ENCODE peak calls at places on chromosomes 7 and 10, in eight cellular contexts. T is osteocyte, S is RWPE1, L is vagina, Z is astrocyte of the spinal cord, M is cardiac fibroblast, V is endothelial cell, P is neural progenitor cell. J is an unnamed sample.

GRCh38 chr7:106865130-106866115 is at the start of gene PIK3CG:
- DNase-seq in V (no peak), S (no peak), M (no peak), P (no peak), L (no peak), T (no peak), Z (no peak), J (no peak)

GRCh38 chr10:30435068-30435422 is 1.1 kb downstream of the MAP3K8 start:
- DNase-seq in L (no peak), T (peak; percentile 59), V (no peak), S (no peak), M (peak; percentile 65), Z (no peak), P (peak; percentile 37), J (no peak)

GRCh38 chr10:102744374-102745051 is 765 bp downstream of the WBP1L start:
- DNase-seq in T (no peak), V (no peak), Z (peak; percentile 20), M (peak; percentile 37), P (no peak), S (no peak), L (no peak), J (no peak)

GRCh38 chr7:155992107-155992506 is 179.8 kb upstream of the SHH start:
- DNase-seq in Z (no peak), S (no peak), V (no peak), P (no peak), T (no peak), M (no peak), L (no peak), J (no peak)

GRCh38 chr7:80838643-80839042 is 80.2 kb downstream of the SEMA3C start:
- DNase-seq in Z (no peak), S (no peak), L (no peak), T (no peak), V (no peak), M (no peak), P (no peak), J (no peak)

GRCh38 chr10:88066319-88066718 is 202.9 kb downstream of the PTEN start:
- DNase-seq in M (no peak), P (no peak), T (no peak), S (no peak), L (no peak), Z (no peak), V (no peak), J (no peak)

GRCh38 chr7:36280840-36281812 is 108.5 kb upstream of the ANLN start:
- DNase-seq in T (no peak), V (no peak), M (peak; percentile 77), Z (peak; percentile 86), L (no peak), S (peak; percentile 82), P (peak; percentile 62), J (no peak)

GRCh38 chr7:121045090-121045489 is 56.6 kb downstream of the CPED1 start:
- DNase-seq in L (no peak), M (no peak), T (no peak), Z (no peak), V (no peak), P (no peak), S (no peak), J (no peak)

GRCh38 chr7:111043533-111043932 is 47.4 kb upstream of the LRRN3 start:
- DNase-seq in V (no peak), P (no peak), T (no peak), L (no peak), S (no peak), Z (no peak), M (no peak), J (no peak)

GRCh38 chr7:116363637-116364432 is 135.7 kb upstream of the CAV2 start:
- DNase-seq in L (no peak), S (peak; percentile 30), T (no peak), V (no peak), P (no peak), Z (no peak), M (no peak), J (no peak)

GRCh38 chr10:43225787-43226153 is 41.1 kb downstream of the RASGEF1A start:
- DNase-seq in Z (no peak), L (no peak), M (no peak), S (no peak), V (peak; percentile 2), P (no peak), T (peak; percentile 76), J (no peak)

GRCh38 chr10:24446739-24447138 is 237.8 kb downstream of the KIAA1217 start:
- DNase-seq in L (no peak), P (no peak), M (peak; percentile 78), T (no peak), S (no peak), Z (peak; percentile 96), V (no peak), J (no peak)

GRCh38 chr7:1361756-1362125 is 97.5 kb downstream of the MICALL2 start:
- DNase-seq in P (no peak), V (no peak), S (no peak), M (no peak), L (no peak), Z (no peak), T (no peak), J (no peak)

GRCh38 chr7:1851731-1852531 is 181.9 kb downstream of the ELFN1 start:
- DNase-seq in M (no peak), S (no peak), L (no peak), V (no peak), Z (no peak), P (no peak), T (no peak), J (no peak)

GRCh38 chr7:129875160-129875559 is 77.6 kb downstream of the UBE2H start:
- DNase-seq in S (no peak), L (no peak), T (no peak), Z (no peak), V (no peak), M (no peak), P (no peak), J (no peak)

GRCh38 chr7:21902240-21902639 is 43.5 kb downstream of the CDCA7L start:
- DNase-seq in M (peak; percentile 26), V (no peak), S (peak; percentile 26), L (no peak), P (no peak), Z (peak; percentile 25), T (no peak), J (no peak)

GRCh38 chr10:59905735-59906416 is 480 bp downstream of the CCDC6 start:
- DNase-seq in L (no peak), S (no peak), M (no peak), T (no peak), Z (no peak), P (peak; percentile 18), V (no peak), J (peak; percentile 44)

GRCh38 chr10:120486671-120487205 is 29.7 kb downstream of the PLPP4 start:
- DNase-seq in M (no peak), L (peak; percentile 56), Z (no peak), T (peak; percentile 53), V (no peak), S (no peak), P (no peak), J (no peak)
- TF ChIP-seq CTCF in M (no peak), L (no peak), Z (no peak), T (no peak), V (no peak), S (no peak), P (no peak), J (no peak)

DNA sequence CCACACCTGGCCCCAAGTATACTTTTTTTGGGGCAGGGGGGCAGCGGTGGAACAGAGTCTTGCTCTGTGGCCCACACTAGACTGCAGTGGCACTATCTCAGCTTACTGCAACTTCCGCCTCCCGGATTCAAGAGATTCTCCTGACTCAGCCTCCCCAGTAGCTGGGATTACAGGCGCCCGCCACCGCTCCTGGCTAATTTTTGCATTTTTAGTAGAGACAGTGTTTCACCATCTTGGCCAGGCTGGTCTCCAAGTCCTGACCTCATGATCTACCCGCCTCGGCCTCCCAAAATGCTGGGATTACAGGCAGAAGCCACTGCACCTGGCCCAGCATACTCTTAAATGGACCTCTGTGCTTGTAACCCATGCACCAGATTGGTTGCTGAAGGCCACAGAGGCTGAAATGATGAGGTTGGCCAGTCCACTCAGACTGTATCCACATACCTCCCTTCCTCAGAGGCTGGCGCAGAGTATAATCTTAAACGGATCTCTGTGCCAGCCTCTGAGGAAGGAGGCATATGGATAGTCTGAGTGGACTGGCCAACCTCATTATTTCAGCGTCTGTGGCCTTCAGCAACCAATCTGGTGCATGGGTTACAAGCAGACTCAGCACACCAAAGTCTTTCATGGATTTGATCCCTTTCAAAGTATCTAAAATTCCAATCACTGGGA is 3.0 kb downstream of the CALN1 start:
- DNase-seq in P (no peak), S (no peak), V (no peak), T (no peak), M (no peak), Z (no peak), L (no peak), J (no peak)
- TF ChIP-seq CTCF in P (no peak), S (no peak), V (no peak), T (no peak), M (no peak), Z (no peak), L (no peak), J (no peak)

GRCh38 chr10:84966708-84967441 is 638.5 kb downstream of the CCSER2 start:
- DNase-seq in V (no peak), M (no peak), S (no peak), Z (no peak), L (no peak), P (no peak), T (no peak), J (no peak)
- TF ChIP-seq CTCF in V (no peak), M (no peak), S (no peak), Z (no peak), L (no peak), P (peak; percentile 33), T (no peak), J (no peak)

GRCh38 chr7:75646551-75647102 is 92.1 kb downstream of the HIP1 start:
- DNase-seq in L (no peak), T (no peak), V (no peak), S (no peak), P (no peak), Z (no peak), M (no peak), J (no peak)
- TF ChIP-seq CTCF in L (no peak), T (no peak), V (no peak), S (no peak), P (no peak), Z (no peak), M (no peak), J (no peak)

GRCh38 chr10:44925224-44925623 is 14.1 kb downstream of the TMEM72 start:
- DNase-seq in S (no peak), L (no peak), Z (no peak), T (peak; percentile 54), V (peak; percentile 66), M (no peak), P (peak; percentile 87), J (no peak)
- TF ChIP-seq CTCF in S (no peak), L (no peak), Z (peak; percentile 31), T (peak; percentile 49), V (peak; percentile 36), M (peak; percentile 19), P (peak; percentile 74), J (peak; percentile 33)

J was measured in mesothelial cell of epicardium.